ENCODE peak calls at places on chromosomes 2 and 18, in four cellular contexts. W is heart left ventricle, B is K562, L is uterus. E is an unnamed sample.
A peak's percentile ranks its signal among the peaks of the same experiment; 100 is the strongest.

GRCh38 chr2:236717120-236717519 is 147.5 kb downstream of the ACKR3 start:
- DNase-seq in W (no peak), L (no peak), B (no peak), E (no peak)

GRCh38 chr2:10271946-10272345 is 30.8 kb upstream of the HPCAL1 start:
- DNase-seq in L (no peak), B (no peak), W (no peak), E (peak; percentile 72)

GRCh38 chr2:161223139-161223732 is 63.0 kb downstream of the TANK start:
- DNase-seq in B (peak; percentile 30), L (no peak), W (no peak), E (no peak)

GRCh38 chr2:180481998-180482397 is 474.9 kb upstream of the CWC22 start:
- DNase-seq in W (no peak), B (no peak), L (no peak), E (no peak)

GRCh38 chr2:71379086-71379485 is 47.5 kb downstream of the ZNF638 start:
- DNase-seq in W (no peak), L (no peak), B (no peak), E (no peak)

GRCh38 chr2:105730170-105730569 is 14.5 kb upstream of the NCK2 start:
- DNase-seq in L (no peak), W (no peak), B (no peak), E (no peak)

GRCh38 chr2:224268441-224268840 is 133.5 kb downstream of the FAM124B start:
- DNase-seq in L (no peak), W (no peak), B (no peak), E (no peak)

GRCh38 chr2:9832586-9832985 is 10.7 kb upstream of the TAF1B start:
- DNase-seq in W (no peak), L (no peak), B (no peak), E (no peak)

GRCh38 chr18:74155276-74155675 is 7.0 kb downstream of the TIMM21 start:
- DNase-seq in L (no peak), W (no peak), B (no peak), E (no peak)

GRCh38 chr18:79912409-79912991 is 39.0 kb downstream of the SLC66A2 start:
- DNase-seq in W (peak; percentile 30), L (no peak), B (no peak), E (peak; percentile 82)

GRCh38 chr2:9115219-9115618 is 91.4 kb upstream of the ASAP2 start:
- DNase-seq in W (no peak), B (no peak), L (no peak), E (peak; percentile 7)

GRCh38 chr18:23822590-23823385 is 133.5 kb downstream of the LAMA3 start:
- DNase-seq in B (no peak), W (no peak), L (no peak), E (no peak)

GRCh38 chr2:144508162-144508765 is 11.7 kb downstream of the ZEB2 start:
- DNase-seq in B (no peak), W (no peak), L (no peak), E (no peak)
- H3K4me3 ChIP-seq in B (no peak overlapping the region), W (peak overlapping the region; percentile 27), L (no peak overlapping the region), E (no peak overlapping the region)

GRCh38 chr18:36127866-36128845 is 984 bp downstream of the SLC39A6 start:
- DNase-seq in W (no peak), B (peak; percentile 42), L (no peak), E (peak; percentile 81)

GRCh38 chr18:36130883-36131653 is 1.4 kb downstream of the ELP2 start:
- DNase-seq in B (peak; percentile 24), L (no peak), W (peak; percentile 52), E (peak; percentile 82)

GRCh38 chr18:36130039-36130831 is 536 bp downstream of the ELP2 start:
- DNase-seq in B (peak; percentile 31), L (no peak), W (no peak), E (no peak)

GRCh38 chr18:36129300-36130038 is at the start of the genes ELP2 and SLC39A6:
- DNase-seq in B (peak; percentile 99), L (peak; percentile 94), W (peak; percentile 98), E (peak; percentile 99)

DNA sequence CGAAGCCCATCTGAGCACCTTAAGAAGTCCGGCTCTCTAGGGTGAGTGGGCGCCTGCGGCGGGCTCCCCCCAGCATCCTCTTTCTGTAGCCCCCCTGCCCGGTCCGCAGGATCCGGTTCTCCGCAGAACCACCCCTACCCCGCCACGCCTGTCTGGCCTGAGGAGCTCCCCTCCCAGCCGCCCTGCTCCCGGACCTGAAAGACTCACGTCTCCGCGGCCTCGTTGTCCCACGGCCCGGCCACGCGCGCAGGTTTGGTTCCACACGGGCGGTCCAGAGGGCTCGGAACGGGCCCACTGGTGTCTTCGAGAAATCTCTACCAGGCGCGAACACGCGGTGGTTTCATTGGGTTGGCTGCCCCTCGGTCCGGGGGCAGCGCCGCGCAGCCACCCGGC is 237 bp downstream of the SLC39A6 start:
- DNase-seq in W (no peak), B (no peak), L (no peak), E (no peak)
- TF ChIP-seq POLR2A in W (no peak), B (no peak), L (no peak), E (no peak)

GRCh38 chr2:54981409-54981808 is 68.8 kb downstream of the RTN4 start:
- DNase-seq in B (no peak), L (no peak), W (no peak), E (no peak)
- H3K4me1 ChIP-seq in B (no peaks in the 10 kb centered on the region), L (peaks cover 11% of the 10 kb centered on the region), W (peaks cover 53% of the 10 kb centered on the region), E (peaks cover 24% of the 10 kb centered on the region)

GRCh38 chr2:209663666-209664065 is 108.0 kb upstream of the UNC80 start:
- DNase-seq in L (no peak), W (no peak), B (no peak), E (no peak)
- H3K4me3 ChIP-seq in L (no peak overlapping the region), W (no peak overlapping the region), B (no peak overlapping the region), E (no peak overlapping the region)